ENCODE peak calls at places on chromosomes 3 and 15, in four cellular contexts. One of them, this sample, is unnamed.

GRCh38 chr15:88700716-88701115 is 61.9 kb downstream of the ISG20 start:
- DNase-seq in ovary: no peak
- DNase-seq in transverse colon: no peak
- DNase-seq in A549: no peak
- DNase-seq in this sample: no peak

GRCh38 chr3:74559301-74559700 is 55.2 kb downstream of the CNTN3 start:
- DNase-seq in ovary: no peak
- DNase-seq in transverse colon: no peak
- DNase-seq in A549: no peak
- DNase-seq in this sample: no peak

GRCh38 chr15:43274136-43274535 is 7.4 kb upstream of the TGM5 start:
- DNase-seq in ovary: no peak
- DNase-seq in transverse colon: no peak
- DNase-seq in A549: no peak
- DNase-seq in this sample: no peak

GRCh38 chr3:195160257-195160898 is 110.6 kb downstream of the XXYLT1 start:
- DNase-seq in ovary: no peak
- DNase-seq in transverse colon: no peak
- DNase-seq in A549: no peak
- DNase-seq in this sample: no peak

GRCh38 chr3:180747805-180748361 is 68.6 kb upstream of the CCDC39 start:
- DNase-seq in ovary: no peak
- DNase-seq in transverse colon: no peak
- DNase-seq in A549: no peak
- DNase-seq in this sample: no peak

GRCh38 chr3:33420966-33421365 is 19.2 kb downstream of the UBP1 start:
- DNase-seq in ovary: no peak
- DNase-seq in transverse colon: no peak
- DNase-seq in A549: no peak
- DNase-seq in this sample: no peak

GRCh38 chr3:53705774-53706173 is 140.4 kb downstream of the CHDH start:
- DNase-seq in ovary: no peak
- DNase-seq in transverse colon: no peak
- DNase-seq in A549: no peak
- DNase-seq in this sample: no peak

GRCh38 chr3:181757694-181758306 is 46.1 kb downstream of the SOX2 start:
- DNase-seq in ovary: no peak
- DNase-seq in transverse colon: no peak
- DNase-seq in A549: no peak
- DNase-seq in this sample: no peak

GRCh38 chr15:69990566-69991391 is 106.9 kb downstream of the TLE3 start:
- DNase-seq in ovary: no peak
- DNase-seq in transverse colon: no peak
- DNase-seq in A549: no peak
- DNase-seq in this sample: no peak

GRCh38 chr3:105868450-105868744 is 415 bp downstream of the CBLB start:
- DNase-seq in ovary: peak
- DNase-seq in transverse colon: peak
- DNase-seq in A549: peak
- DNase-seq in this sample: peak

GRCh38 chr3:176906046-176906905 is 291.0 kb downstream of the TBL1XR1 start:
- DNase-seq in ovary: peak
- DNase-seq in transverse colon: no peak
- DNase-seq in A549: no peak
- DNase-seq in this sample: no peak

GRCh38 chr3:21786454-21786829 is 35.4 kb upstream of the ZNF385D start:
- DNase-seq in ovary: no peak
- DNase-seq in transverse colon: no peak
- DNase-seq in A549: no peak
- DNase-seq in this sample: no peak

GRCh38 chr15:73190189-73190601 is 137.9 kb downstream of the NEO1 start:
- DNase-seq in ovary: no peak
- DNase-seq in transverse colon: no peak
- DNase-seq in A549: no peak
- DNase-seq in this sample: no peak

GRCh38 chr3:53949541-53949940 is 57.9 kb upstream of the SELENOK start:
- DNase-seq in ovary: no peak
- DNase-seq in transverse colon: no peak
- DNase-seq in A549: no peak
- DNase-seq in this sample: no peak

GRCh38 chr3:195086341-195086740 is 184.6 kb downstream of the XXYLT1 start:
- DNase-seq in ovary: no peak
- DNase-seq in transverse colon: no peak
- DNase-seq in A549: no peak
- DNase-seq in this sample: no peak

GRCh38 chr3:152458725-152459515 is 190.2 kb downstream of the MBNL1 start:
- DNase-seq in ovary: no peak
- DNase-seq in transverse colon: no peak
- DNase-seq in A549: no peak
- DNase-seq in this sample: peak

GRCh38 chr15:44569316-44569715 is 32.4 kb downstream of the EIF3J start:
- DNase-seq in ovary: no peak
- DNase-seq in transverse colon: no peak
- DNase-seq in A549: no peak
- DNase-seq in this sample: no peak

GRCh38 chr3:42581709-42582473 is at the start of gene SEC22C:
- DNase-seq in ovary: peak
- DNase-seq in transverse colon: peak
- DNase-seq in A549: peak
- DNase-seq in this sample: peak
- TF ChIP-seq POLR2A in ovary: peak
- TF ChIP-seq POLR2A in transverse colon: peak
- TF ChIP-seq POLR2A in A549: peak
- TF ChIP-seq POLR2A in this sample: peak

GRCh38 chr3:39383190-39383912 is at the start of gene SLC25A38:
- DNase-seq in ovary: peak
- DNase-seq in transverse colon: peak
- DNase-seq in A549: peak
- DNase-seq in this sample: peak
- TF ChIP-seq POLR2A in ovary: peak
- TF ChIP-seq POLR2A in transverse colon: peak
- TF ChIP-seq POLR2A in A549: peak
- TF ChIP-seq POLR2A in this sample: peak

GRCh38 chr3:42838571-42838970 is 29.3 kb downstream of the ACKR2 start:
- DNase-seq in ovary: no peak
- DNase-seq in transverse colon: no peak
- DNase-seq in A549: no peak
- DNase-seq in this sample: no peak

GRCh38 chr3:42839616-42840015 is 30.4 kb downstream of the ACKR2 start:
- DNase-seq in ovary: peak
- DNase-seq in transverse colon: peak
- DNase-seq in A549: peak
- DNase-seq in this sample: peak

GRCh38 chr3:42841332-42841731 is 32.1 kb downstream of the ACKR2 start:
- DNase-seq in ovary: no peak
- DNase-seq in transverse colon: no peak
- DNase-seq in A549: no peak
- DNase-seq in this sample: no peak

GRCh38 chr3:42831321-42831713 is 22.1 kb downstream of the ACKR2 start:
- DNase-seq in ovary: peak
- DNase-seq in transverse colon: peak
- DNase-seq in A549: peak
- DNase-seq in this sample: peak

GRCh38 chr3:42836545-42837123 is 27.4 kb downstream of the ACKR2 start:
- DNase-seq in ovary: no peak
- DNase-seq in transverse colon: no peak
- DNase-seq in A549: no peak
- DNase-seq in this sample: no peak
- TF ChIP-seq POLR2A in ovary: no peak
- TF ChIP-seq POLR2A in transverse colon: no peak
- TF ChIP-seq POLR2A in A549: no peak
- TF ChIP-seq POLR2A in this sample: no peak

GRCh38 chr3:71584216-71585061 is 911 bp upstream of the FOXP1 start:
- DNase-seq in ovary: peak
- DNase-seq in transverse colon: peak
- DNase-seq in A549: no peak
- DNase-seq in this sample: peak
- TF ChIP-seq POLR2A in ovary: no peak
- TF ChIP-seq POLR2A in transverse colon: peak
- TF ChIP-seq POLR2A in A549: no peak
- TF ChIP-seq POLR2A in this sample: no peak

GRCh38 chr3:189631373-189631408 is at the start of gene TP63:
- DNase-seq in ovary: no peak
- DNase-seq in transverse colon: no peak
- DNase-seq in A549: no peak
- DNase-seq in this sample: no peak

GRCh38 chr3:189630667-189631372 is 369 bp upstream of the TP63 start:
- DNase-seq in ovary: no peak
- DNase-seq in transverse colon: no peak
- DNase-seq in A549: peak
- DNase-seq in this sample: no peak

GRCh38 chr3:189631409-189631808 is 220 bp downstream of the TP63 start:
- DNase-seq in ovary: no peak
- DNase-seq in transverse colon: no peak
- DNase-seq in A549: peak
- DNase-seq in this sample: no peak

GRCh38 chr3:189629803-189630455 is 1.3 kb upstream of the TP63 start:
- DNase-seq in ovary: no peak
- DNase-seq in transverse colon: no peak
- DNase-seq in A549: no peak
- DNase-seq in this sample: no peak

GRCh38 chr3:189632238-189632637 is 1.0 kb downstream of the TP63 start:
- DNase-seq in ovary: no peak
- DNase-seq in transverse colon: no peak
- DNase-seq in A549: no peak
- DNase-seq in this sample: no peak
- TF ChIP-seq POLR2A in ovary: no peak
- TF ChIP-seq POLR2A in transverse colon: no peak
- TF ChIP-seq POLR2A in A549: no peak
- TF ChIP-seq POLR2A in this sample: no peak

This sample was measured in NB4.